ENCODE peak calls at places on chromosomes 4 and X, in six cellular contexts. R is lung, Y is thoracic aorta, D is GM23338, O is H7, T is MM.1S. P is an unnamed sample.

GRCh38 chrX:56281789-56282188 is 49.6 kb downstream of the KLF8 start:
- DNase-seq in R (no peak), Y (no peak), D (peak; percentile 21), O (no peak), T (peak; percentile 68), P (no peak)

GRCh38 chrX:122567911-122568310 is 616.2 kb upstream of the GRIA3 start:
- DNase-seq in R (no peak), Y (no peak), D (no peak), O (no peak), T (no peak), P (no peak)

GRCh38 chrX:130786030-130786429 is 117.0 kb downstream of the ENOX2 start:
- DNase-seq in R (no peak), Y (no peak), D (no peak), O (no peak), T (no peak), P (no peak)

GRCh38 chrX:20260885-20261284 is 5.8 kb downstream of the RPS6KA3 start:
- DNase-seq in R (no peak), Y (no peak), D (no peak), O (no peak), T (no peak), P (no peak)

GRCh38 chr4:179145746-179146530 is 1703.7 kb upstream of the AGA start:
- DNase-seq in R (no peak), Y (no peak), D (no peak), O (no peak), T (no peak), P (no peak)

GRCh38 chr4:17324431-17324830 is 187.5 kb downstream of the QDPR start:
- DNase-seq in R (no peak), Y (no peak), D (peak; percentile 81), O (peak; percentile 49), T (peak; percentile 63), P (peak; percentile 31)

GRCh38 chr4:128812360-128812958 is 3.0 kb downstream of the JADE1 start:
- DNase-seq in R (peak; percentile 50), Y (peak; percentile 12), D (peak; percentile 82), O (no peak), T (peak; percentile 82), P (peak; percentile 57)

GRCh38 chr4:186651624-186652023 is 72.0 kb downstream of the FAT1 start:
- DNase-seq in R (no peak), Y (peak; percentile 20), D (peak; percentile 33), O (no peak), T (no peak), P (peak; percentile 35)

GRCh38 chr4:80393970-80394250 is 58.4 kb downstream of the CFAP299 start:
- DNase-seq in R (no peak), Y (no peak), D (no peak), O (no peak), T (no peak), P (no peak)

GRCh38 chrX:54435121-54435520 is 5.1 kb upstream of the TSR2 start:
- DNase-seq in R (no peak), Y (no peak), D (no peak), O (no peak), T (no peak), P (no peak)

GRCh38 chrX:31057291-31057690 is 14.6 kb downstream of the FTHL17 start:
- DNase-seq in R (no peak), Y (no peak), D (no peak), O (no peak), T (no peak), P (no peak)

GRCh38 chr4:82458729-82459128 is 28.3 kb downstream of the ENOPH1 start:
- DNase-seq in R (no peak), Y (no peak), D (no peak), O (no peak), T (no peak), P (no peak)

GRCh38 chrX:58025979-58026378 is 115.7 kb upstream of the ZXDA start:
- DNase-seq in R (no peak), Y (no peak), D (peak; percentile 28), O (peak; percentile 3), T (peak; percentile 65), P (peak; percentile 57)

GRCh38 chrX:150690126-150690525 is 3.1 kb upstream of the MTMR1 start:
- DNase-seq in R (no peak), Y (no peak), D (no peak), O (no peak), T (no peak), P (peak; percentile 51)

GRCh38 chr4:173125216-173125812 is 43.3 kb upstream of the GALNT7 start:
- DNase-seq in R (no peak), Y (no peak), D (no peak), O (no peak), T (no peak), P (no peak)

GRCh38 chrX:10106801-10107200 is 50.0 kb upstream of the CLCN4 start:
- DNase-seq in R (no peak), Y (no peak), D (no peak), O (no peak), T (peak; percentile 84), P (no peak)

GRCh38 chr4:123919576-123920098 is 523.0 kb downstream of the SPRY1 start:
- DNase-seq in R (no peak), Y (no peak), D (no peak), O (no peak), T (no peak), P (no peak)

DNA sequence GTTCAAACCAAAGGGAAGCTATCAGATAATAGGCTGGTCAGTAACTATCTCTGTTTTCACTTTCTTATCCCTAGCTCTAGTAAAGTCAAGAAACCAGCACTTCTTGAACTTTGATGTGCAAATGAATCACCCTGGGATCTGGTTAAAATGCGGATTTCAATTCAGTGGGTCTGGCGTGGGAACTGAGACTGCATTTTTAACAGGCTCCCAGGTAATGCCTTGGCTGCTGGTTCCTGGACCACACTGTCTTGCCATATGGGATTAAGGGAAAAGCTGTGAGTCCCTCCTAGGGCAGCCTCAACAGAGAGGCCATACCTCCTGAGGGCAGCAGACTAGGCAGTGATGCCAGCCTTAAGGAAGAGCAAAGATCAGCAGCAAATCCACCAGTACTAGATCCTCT is 1.7 kb downstream of the RNF175 start:
- DNase-seq in R (no peak), Y (no peak), D (peak; percentile 32), O (no peak), T (no peak), P (no peak)
- H3K27me3 ChIP-seq in R (no peaks in the 10 kb centered on the region), Y (no peaks in the 10 kb centered on the region), D (peaks cover 9% of the 10 kb centered on the region), O (peaks cover 6% of the 10 kb centered on the region), T (no peaks in the 10 kb centered on the region), P (peaks cover 8% of the 10 kb centered on the region)

GRCh38 chrX:104270916-104271512 is 16.3 kb upstream of the ESX1 start:
- DNase-seq in R (no peak), Y (no peak), D (peak; percentile 69), O (no peak), T (no peak), P (peak; percentile 24)
- H3K27me3 ChIP-seq in R (peaks cover 3% of the 10 kb centered on the region), Y (no peaks in the 10 kb centered on the region), D (peaks cover 36% of the 10 kb centered on the region), O (peaks cover 21% of the 10 kb centered on the region), T (no peaks in the 10 kb centered on the region), P (peaks cover 57% of the 10 kb centered on the region)

GRCh38 chr4:188158336-188158735 is 19.1 kb downstream of the TRIML1 start:
- DNase-seq in R (no peak), Y (no peak), D (no peak), O (no peak), T (no peak), P (no peak)

GRCh38 chr4:188168621-188169020 is 29.4 kb downstream of the TRIML1 start:
- DNase-seq in R (no peak), Y (no peak), D (no peak), O (no peak), T (no peak), P (no peak)

GRCh38 chr4:188160406-188160805 is 21.2 kb downstream of the TRIML1 start:
- DNase-seq in R (no peak), Y (no peak), D (no peak), O (no peak), T (no peak), P (no peak)

GRCh38 chr4:188161167-188161566 is 21.9 kb downstream of the TRIML1 start:
- DNase-seq in R (no peak), Y (no peak), D (no peak), O (no peak), T (no peak), P (no peak)

GRCh38 chr4:188162698-188163097 is 23.5 kb downstream of the TRIML1 start:
- DNase-seq in R (no peak), Y (no peak), D (no peak), O (no peak), T (no peak), P (no peak)
- H3K27me3 ChIP-seq in R (no peaks in the 10 kb centered on the region), Y (no peaks in the 10 kb centered on the region), D (no peaks in the 10 kb centered on the region), O (no peaks in the 10 kb centered on the region), T (no peaks in the 10 kb centered on the region), P (no peaks in the 10 kb centered on the region)

DNA sequence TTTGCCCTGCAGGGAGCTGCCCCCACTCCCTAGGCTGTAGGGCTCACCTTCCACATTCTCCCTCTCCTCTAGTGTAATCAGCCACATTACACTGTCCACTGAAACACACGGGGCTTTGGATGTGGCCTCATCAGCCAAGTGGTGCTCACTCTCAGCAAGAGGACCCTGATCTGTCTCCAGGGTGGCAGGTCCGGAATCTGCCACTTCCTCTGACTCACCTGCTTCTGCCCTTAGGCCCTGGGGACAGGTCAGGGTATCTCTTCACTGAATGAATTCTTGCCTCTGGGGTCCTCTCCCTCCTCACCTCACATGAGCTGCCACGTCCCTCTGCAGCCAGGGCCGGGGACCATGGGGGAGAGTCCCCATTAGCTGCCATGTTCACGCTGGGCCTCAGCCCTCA is 15.9 kb downstream of the ZNF41 start:
- DNase-seq in R (no peak), Y (no peak), D (no peak), O (no peak), T (no peak), P (no peak)
- H3K27me3 ChIP-seq in R (no peaks in the 10 kb centered on the region), Y (no peaks in the 10 kb centered on the region), D (no peaks in the 10 kb centered on the region), O (no peaks in the 10 kb centered on the region), T (no peaks in the 10 kb centered on the region), P (no peaks in the 10 kb centered on the region)

DNA sequence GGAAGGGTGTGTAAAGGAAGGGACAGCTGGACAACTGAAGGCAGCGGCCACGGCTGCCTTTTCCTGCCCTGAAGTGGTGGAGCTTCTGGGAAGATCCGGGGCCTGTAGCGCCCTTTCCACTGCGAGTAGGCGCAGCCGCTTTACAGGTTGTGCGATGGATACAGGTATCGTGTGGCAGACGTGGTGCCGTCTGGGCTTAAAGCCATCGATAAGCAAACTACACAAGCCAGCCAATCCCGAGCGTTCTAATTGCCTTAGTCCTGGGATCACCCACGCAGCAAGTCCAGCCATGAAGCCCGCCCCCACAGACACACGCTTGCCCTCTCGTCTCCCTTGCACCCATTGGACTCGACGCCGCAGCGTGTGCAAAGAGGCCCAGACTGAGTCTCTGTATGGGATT is 15.4 kb downstream of the NKX6-1 start:
- DNase-seq in R (no peak), Y (no peak), D (peak; percentile 61), O (peak; percentile 33), T (no peak), P (no peak)
- H3K27me3 ChIP-seq in R (peaks cover 12% of the 10 kb centered on the region), Y (peaks cover 16% of the 10 kb centered on the region), D (peaks cover 100% of the 10 kb centered on the region), O (peaks cover 94% of the 10 kb centered on the region), T (no peaks in the 10 kb centered on the region), P (peaks cover 79% of the 10 kb centered on the region)